ENCODE peak calls at places on chromosome 5, in four cellular contexts. Q is H9, P is mesendoderm, V is IMR-90. K is an unnamed sample.

GRCh38 chr5:4700082-4700481 is 440.0 kb upstream of the ADAMTS16 start:
- DNase-seq in P (peak; percentile 85), V (no peak), Q (peak; percentile 70), K (peak; percentile 82)

GRCh38 chr5:56367752-56368151 is 134.6 kb upstream of the ANKRD55 start:
- DNase-seq in V (no peak), P (peak; percentile 25), Q (no peak), K (no peak)

GRCh38 chr5:1781107-1781506 is 18.5 kb downstream of the MRPL36 start:
- DNase-seq in V (no peak), Q (no peak), P (no peak), K (no peak)

GRCh38 chr5:132747693-132748440 is 641 bp downstream of the CCNI2 start:
- DNase-seq in V (no peak), Q (peak; percentile 60), P (peak; percentile 28), K (peak; percentile 74)

GRCh38 chr5:173314166-173314952 is 13.9 kb downstream of the STC2 start:
- DNase-seq in P (no peak), V (peak; percentile 41), Q (no peak), K (no peak)

GRCh38 chr5:96871686-96872085 is 4.6 kb upstream of the ERAP2 start:
- DNase-seq in V (no peak), P (no peak), Q (no peak), K (no peak)

GRCh38 chr5:132901730-132902129 is 28.3 kb downstream of the LEAP2 start:
- DNase-seq in V (no peak), Q (no peak), P (no peak), K (no peak)

GRCh38 chr5:9954869-9955268 is 294.8 kb downstream of the ATPSCKMT start:
- DNase-seq in P (no peak), Q (no peak), V (no peak), K (no peak)

GRCh38 chr5:23302438-23302837 is 205.0 kb upstream of the PRDM9 start:
- DNase-seq in Q (no peak), P (peak; percentile 28), V (no peak), K (peak; percentile 3)

GRCh38 chr5:116759860-116760644 is 185.4 kb upstream of the SEMA6A start:
- DNase-seq in P (peak; percentile 69), Q (peak; percentile 65), V (no peak), K (no peak)

GRCh38 chr5:74309050-74309449 is 331.5 kb downstream of the ENC1 start:
- DNase-seq in P (no peak), Q (no peak), V (no peak), K (no peak)

GRCh38 chr5:68932830-68933434 is 160.9 kb upstream of the SLC30A5 start:
- DNase-seq in P (peak; percentile 72), Q (no peak), V (no peak), K (peak; percentile 63)

GRCh38 chr5:57862471-57863282 is 380.1 kb upstream of the ACTBL2 start:
- DNase-seq in V (peak; percentile 69), Q (no peak), P (peak; percentile 55), K (no peak)

GRCh38 chr5:74993743-74994142 is 58.6 kb downstream of the GCNT4 start:
- DNase-seq in P (no peak), V (peak; percentile 11), Q (no peak), K (no peak)

GRCh38 chr5:149210968-149211495 is 60.6 kb upstream of the AFAP1L1 start:
- DNase-seq in P (peak; percentile 58), V (no peak), Q (no peak), K (no peak)

GRCh38 chr5:139246394-139246793 is 47.1 kb upstream of the MATR3 start:
- DNase-seq in V (peak; percentile 60), Q (peak; percentile 36), P (peak; percentile 57), K (no peak)

GRCh38 chr5:120613729-120614128 is 149.6 kb downstream of the PRR16 start:
- DNase-seq in P (no peak), V (no peak), Q (no peak), K (no peak)

GRCh38 chr5:33854733-33855151 is 37.0 kb downstream of the ADAMTS12 start:
- DNase-seq in P (peak; percentile 68), Q (no peak), V (peak; percentile 82), K (no peak)

GRCh38 chr5:58224661-58225060 is 235.2 kb downstream of the PLK2 start:
- DNase-seq in Q (no peak), V (no peak), P (no peak), K (no peak)

GRCh38 chr5:8912106-8912505 is 633.8 kb downstream of the SEMA5A start:
- DNase-seq in Q (no peak), P (no peak), V (peak; percentile 66), K (no peak)

GRCh38 chr5:6805835-6806234 is 92.6 kb downstream of the TENT4A start:
- DNase-seq in P (no peak), Q (no peak), V (no peak), K (no peak)
- H4K5ac ChIP-seq in P (no peak overlapping the region), Q (no peak overlapping the region), V (no peak overlapping the region), K (no peak overlapping the region)

GRCh38 chr5:14528926-14529325 is 52.7 kb upstream of the OTULINL start:
- DNase-seq in Q (no peak), P (no peak), V (no peak), K (no peak)
- H4K5ac ChIP-seq in Q (no peak overlapping the region), P (no peak overlapping the region), V (no peak overlapping the region), K (no peak overlapping the region)

GRCh38 chr5:54492196-54492595 is 25.4 kb upstream of the SNX18 start:
- DNase-seq in V (no peak), Q (no peak), P (no peak), K (no peak)

GRCh38 chr5:54495027-54495426 is 22.5 kb upstream of the SNX18 start:
- DNase-seq in V (no peak), Q (no peak), P (no peak), K (no peak)

GRCh38 chr5:54491326-54491725 is 26.2 kb upstream of the SNX18 start:
- DNase-seq in V (no peak), P (no peak), Q (no peak), K (no peak)
- H4K5ac ChIP-seq in V (no peak overlapping the region), P (no peak overlapping the region), Q (no peak overlapping the region), K (no peak overlapping the region)

DNA sequence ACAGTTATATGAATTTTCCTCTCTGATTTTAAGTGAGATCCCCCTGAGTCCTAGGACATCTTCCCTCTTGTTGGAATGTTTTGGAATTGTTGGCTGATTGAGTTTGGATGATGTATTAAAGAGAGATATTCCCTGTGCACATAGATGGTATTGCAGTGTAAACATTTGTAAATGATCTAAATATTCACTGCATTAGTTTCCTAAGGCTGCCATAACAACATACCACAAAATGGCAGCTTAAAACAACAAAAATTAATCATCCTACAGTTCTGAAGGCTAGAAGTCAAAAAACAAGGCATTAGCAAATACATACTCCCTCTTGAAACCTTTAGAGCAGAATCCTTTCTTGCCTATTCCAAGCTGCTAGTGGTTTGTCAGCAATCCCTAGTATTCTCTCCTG is 38.0 kb upstream of the MROH2B start:
- DNase-seq in V (peak; percentile 78), Q (no peak), P (no peak), K (no peak)
- H4K5ac ChIP-seq in V (peak overlapping the region; percentile 74), Q (no peak overlapping the region), P (no peak overlapping the region), K (no peak overlapping the region)

DNA sequence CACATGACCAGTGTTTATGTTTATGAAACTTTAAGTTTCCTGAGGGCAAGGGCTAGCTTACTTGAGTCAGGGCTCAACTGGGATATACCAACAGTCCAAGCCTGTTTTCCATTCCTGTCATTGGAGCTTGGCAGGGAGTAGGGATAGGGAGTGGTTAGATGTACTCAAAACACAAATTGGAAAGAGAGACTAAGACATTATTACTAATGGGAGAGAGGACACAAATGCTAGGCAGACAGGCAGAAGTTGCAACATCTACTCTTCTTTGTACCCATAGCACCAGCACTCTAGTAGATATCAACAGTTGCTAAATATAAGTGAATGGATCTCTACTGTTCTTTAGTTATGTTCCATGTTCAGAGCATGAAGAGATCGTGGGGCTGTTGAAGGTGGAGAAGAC is 62.8 kb downstream of the NPR3 start:
- DNase-seq in V (no peak), P (no peak), Q (no peak), K (no peak)
- H4K5ac ChIP-seq in V (no peak overlapping the region), P (no peak overlapping the region), Q (no peak overlapping the region), K (no peak overlapping the region)

GRCh38 chr5:89044665-89045200 is 161.7 kb upstream of the MEF2C start:
- DNase-seq in Q (no peak), V (no peak), P (no peak), K (no peak)

GRCh38 chr5:89045216-89045615 is 162.2 kb upstream of the MEF2C start:
- DNase-seq in Q (no peak), P (no peak), V (no peak), K (no peak)

GRCh38 chr5:89041249-89041808 is 158.3 kb upstream of the MEF2C start:
- DNase-seq in Q (no peak), P (no peak), V (no peak), K (no peak)

GRCh38 chr5:89043676-89044075 is 160.7 kb upstream of the MEF2C start:
- DNase-seq in Q (no peak), P (peak; percentile 48), V (peak; percentile 62), K (no peak)

DNA sequence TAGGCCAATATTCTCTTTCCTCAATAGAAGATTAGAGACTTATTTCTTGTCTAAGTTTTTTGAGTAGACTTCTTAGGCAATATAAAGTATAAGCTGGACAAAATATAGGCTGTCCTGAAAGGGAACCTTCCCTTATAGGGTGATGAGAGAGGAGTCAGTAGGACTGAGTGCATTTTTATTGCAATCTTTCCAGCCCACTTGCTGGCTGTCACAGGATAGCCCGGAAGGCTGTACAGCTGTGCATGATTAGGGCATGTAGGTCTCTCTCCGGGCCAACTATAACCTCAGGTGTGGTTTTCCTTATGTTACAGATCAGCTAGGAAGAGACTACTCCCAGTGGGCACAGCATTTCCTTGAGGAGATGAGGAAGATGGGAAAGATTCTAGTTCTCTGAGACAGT is 159.8 kb upstream of the MEF2C start:
- DNase-seq in V (no peak), P (no peak), Q (no peak), K (no peak)
- H4K5ac ChIP-seq in V (no peak overlapping the region), P (no peak overlapping the region), Q (no peak overlapping the region), K (no peak overlapping the region)

GRCh38 chr5:37323607-37324006 is 47.3 kb downstream of the NUP155 start:
- DNase-seq in Q (no peak), P (no peak), V (no peak), K (no peak)

DNA sequence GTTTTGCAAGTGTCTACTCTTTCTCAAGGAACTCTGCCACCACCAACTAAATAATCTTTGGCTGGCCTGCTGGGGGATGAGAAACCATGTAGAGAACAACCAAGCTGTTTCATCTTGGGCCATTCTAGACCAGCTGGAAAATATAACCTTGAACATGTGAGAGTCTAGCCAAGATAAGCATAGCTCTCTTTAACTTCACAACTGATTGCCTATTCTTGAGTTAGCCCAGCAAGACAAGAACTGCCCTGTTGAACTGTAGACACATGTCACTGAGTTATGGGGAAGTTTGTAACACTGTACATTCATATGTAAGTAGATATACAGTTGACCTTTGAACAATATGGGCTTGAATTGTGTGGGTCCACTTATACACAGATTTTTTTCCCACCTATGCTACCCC is 44.4 kb downstream of the NUP155 start:
- DNase-seq in P (no peak), V (no peak), Q (no peak), K (no peak)
- H4K5ac ChIP-seq in P (no peak overlapping the region), V (no peak overlapping the region), Q (no peak overlapping the region), K (no peak overlapping the region)